ENCODE peak calls at places on chromosomes 5 and 9, in nine cellular contexts. T is spleen, H is ovary, F is heart left ventricle, L is mucosa of descending colon, C is tibial artery, V is lower lobe of right lung, A is heart right ventricle, U is mesenchymal stem cell. O is an unnamed sample.

GRCh38 chr9:118510711-118511110 is 806.5 kb downstream of the TLR4 start:
- DNase-seq in T (no peak), H (no peak), F (no peak), L (no peak), C (no peak), V (no peak), A (no peak), U (no peak), O (no peak)

GRCh38 chr5:170746081-170746951 is 37.2 kb upstream of the GABRP start:
- DNase-seq in T (no peak), H (no peak), F (peak; percentile 66), L (no peak), C (no peak), V (no peak), A (no peak), U (no peak), O (no peak)

GRCh38 chr9:7935666-7936065 is 136.1 kb upstream of the DMAC1 start:
- DNase-seq in T (no peak), H (no peak), F (no peak), L (no peak), C (no peak), V (no peak), A (no peak), U (no peak), O (no peak)

GRCh38 chr9:77989437-77989836 is 42.2 kb downstream of the GNAQ start:
- DNase-seq in T (no peak), H (no peak), F (no peak), L (no peak), C (no peak), V (no peak), A (no peak), U (no peak), O (no peak)

GRCh38 chr5:6087576-6087975 is 290.8 kb downstream of the MED10 start:
- DNase-seq in T (no peak), H (no peak), F (no peak), L (no peak), C (no peak), V (no peak), A (no peak), U (no peak), O (no peak)

GRCh38 chr5:14342306-14342705 is 199.2 kb downstream of the TRIO start:
- DNase-seq in T (no peak), H (no peak), F (no peak), L (no peak), C (no peak), V (no peak), A (no peak), U (peak; percentile 69), O (no peak)

GRCh38 chr9:135958485-135958884 is 2.7 kb downstream of the UBAC1 start:
- DNase-seq in T (no peak), H (no peak), F (no peak), L (no peak), C (peak; percentile 76), V (no peak), A (no peak), U (no peak), O (no peak)

GRCh38 chr9:107983191-107983603 is 493.6 kb upstream of the KLF4 start:
- DNase-seq in T (no peak), H (no peak), F (no peak), L (no peak), C (no peak), V (no peak), A (no peak), U (peak; percentile 26), O (no peak)

GRCh38 chr5:9851458-9851857 is 221.3 kb upstream of the TAS2R1 start:
- DNase-seq in T (no peak), H (no peak), F (no peak), L (no peak), C (no peak), V (no peak), A (no peak), U (peak; percentile 49), O (no peak)

GRCh38 chr9:7613931-7614330 is 185.6 kb downstream of the DMAC1 start:
- DNase-seq in T (no peak), H (no peak), F (no peak), L (no peak), C (no peak), V (no peak), A (no peak), U (no peak), O (peak; percentile 39)

GRCh38 chr5:1807479-1808185 is 6.4 kb downstream of the NDUFS6 start:
- DNase-seq in T (peak; percentile 65), H (no peak), F (no peak), L (no peak), C (no peak), V (no peak), A (no peak), U (no peak), O (no peak)

GRCh38 chr5:176490291-176490690 is 42.1 kb downstream of the FAF2 start:
- DNase-seq in T (no peak), H (no peak), F (no peak), L (no peak), C (no peak), V (no peak), A (no peak), U (no peak), O (no peak)

GRCh38 chr5:95643152-95643551 is 3.4 kb upstream of the RFESD start:
- DNase-seq in T (no peak), H (no peak), F (no peak), L (no peak), C (no peak), V (no peak), A (no peak), U (no peak), O (no peak)

GRCh38 chr5:119360905-119361605 is 5.2 kb downstream of the TNFAIP8 start:
- DNase-seq in T (no peak), H (no peak), F (no peak), L (no peak), C (no peak), V (no peak), A (no peak), U (peak; percentile 59), O (no peak)

GRCh38 chr9:93185261-93186150 is 1.6 kb downstream of the WNK2 start:
- DNase-seq in T (no peak), H (no peak), F (peak; percentile 29), L (peak; percentile 69), C (no peak), V (no peak), A (peak; percentile 22), U (no peak), O (no peak)

GRCh38 chr5:31502506-31502905 is 29.4 kb downstream of the DROSHA start:
- DNase-seq in T (no peak), H (no peak), F (no peak), L (no peak), C (no peak), V (no peak), A (no peak), U (no peak), O (no peak)

GRCh38 chr5:531749-532315 is 7.6 kb upstream of the SLC9A3 start:
- DNase-seq in T (peak; percentile 37), H (no peak), F (peak; percentile 18), L (no peak), C (no peak), V (peak; percentile 17), A (no peak), U (no peak), O (no peak)

GRCh38 chr5:530001-530400 is 5.8 kb upstream of the SLC9A3 start:
- DNase-seq in T (no peak), H (no peak), F (no peak), L (no peak), C (no peak), V (no peak), A (no peak), U (no peak), O (no peak)

GRCh38 chr5:530556-530955 is 6.3 kb upstream of the SLC9A3 start:
- DNase-seq in T (peak; percentile 66), H (no peak), F (peak; percentile 18), L (no peak), C (no peak), V (peak; percentile 36), A (no peak), U (no peak), O (no peak)

GRCh38 chr5:532521-533242 is 8.4 kb upstream of the SLC9A3 start:
- DNase-seq in T (peak; percentile 71), H (no peak), F (peak; percentile 13), L (no peak), C (no peak), V (peak; percentile 25), A (peak; percentile 3), U (no peak), O (no peak)

GRCh38 chr5:531101-531748 is 7.0 kb upstream of the SLC9A3 start:
- DNase-seq in T (peak; percentile 68), H (no peak), F (peak; percentile 24), L (no peak), C (no peak), V (peak; percentile 44), A (peak; percentile 6), U (no peak), O (no peak)
- H3K4me3 ChIP-seq in T (no peak overlapping the region), H (no peak overlapping the region), F (no peak overlapping the region), L (no peak overlapping the region), C (no peak overlapping the region), V (no peak overlapping the region), A (no peak overlapping the region), U (no peak overlapping the region), O (no peak overlapping the region)

GRCh38 chr5:140116716-140117115 is 2.8 kb downstream of the PURA start:
- DNase-seq in T (no peak), H (no peak), F (no peak), L (no peak), C (no peak), V (no peak), A (no peak), U (no peak), O (no peak)
- H3K4me1 ChIP-seq in T (peaks cover 65% of the 10 kb centered on the region), H (peaks cover 14% of the 10 kb centered on the region), F (peaks cover 32% of the 10 kb centered on the region), L (peaks cover 22% of the 10 kb centered on the region), C (peaks cover 49% of the 10 kb centered on the region), V (peaks cover 61% of the 10 kb centered on the region), A (peaks cover 64% of the 10 kb centered on the region), U (peaks cover 15% of the 10 kb centered on the region), O (peaks cover 53% of the 10 kb centered on the region)

GRCh38 chr5:3077684-3078083 is 326.2 kb upstream of the IRX2 start:
- DNase-seq in T (no peak), H (no peak), F (no peak), L (no peak), C (no peak), V (no peak), A (no peak), U (no peak), O (no peak)

GRCh38 chr5:3080366-3080765 is 328.9 kb upstream of the IRX2 start:
- DNase-seq in T (no peak), H (no peak), F (no peak), L (no peak), C (no peak), V (no peak), A (no peak), U (no peak), O (no peak)

DNA sequence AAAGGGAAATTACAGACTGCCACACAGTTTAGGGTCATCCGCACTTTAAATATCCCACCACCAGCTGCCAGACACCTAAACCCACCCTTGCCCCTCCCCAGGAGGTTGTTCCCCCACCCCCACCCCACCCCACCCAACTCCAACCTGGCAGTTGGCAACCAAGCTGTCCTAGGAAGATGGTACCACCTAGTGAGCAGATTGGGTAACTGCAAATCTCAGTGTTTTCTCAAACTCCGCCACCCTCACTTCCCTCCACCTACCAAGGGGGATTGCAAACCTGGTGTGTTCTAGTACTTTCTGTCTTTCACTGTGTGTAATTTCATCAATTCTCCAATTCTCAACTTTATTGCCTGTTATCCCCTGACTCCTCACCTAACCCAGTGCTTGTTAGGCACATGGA is 323.8 kb upstream of the IRX2 start:
- DNase-seq in T (no peak), H (no peak), F (no peak), L (no peak), C (no peak), V (no peak), A (no peak), U (no peak), O (no peak)
- H3K9me3 ChIP-seq in T (peaks cover 57% of the 10 kb centered on the region), H (no peaks in the 10 kb centered on the region), F (peaks cover 7% of the 10 kb centered on the region), L (peaks cover 28% of the 10 kb centered on the region), C (no peaks in the 10 kb centered on the region), V (no peaks in the 10 kb centered on the region), A (peaks cover 4% of the 10 kb centered on the region), U (peaks cover 36% of the 10 kb centered on the region), O (peaks cover 26% of the 10 kb centered on the region)

GRCh38 chr9:114089206-114089840 is 9.8 kb downstream of the KIF12 start:
- DNase-seq in T (peak; percentile 59), H (no peak), F (no peak), L (no peak), C (no peak), V (no peak), A (no peak), U (no peak), O (no peak)
- H3K4me3 ChIP-seq in T (no peak overlapping the region), H (no peak overlapping the region), F (no peak overlapping the region), L (no peak overlapping the region), C (no peak overlapping the region), V (no peak overlapping the region), A (no peak overlapping the region), U (no peak overlapping the region), O (no peak overlapping the region)

O was measured in CD4-positive, CD25-positive, alpha-beta regulatory T cell.